ENCODE peak calls at places on chromosomes 16 and 17, in eight cellular contexts. Z is lower lobe of right lung; E is NCI-H1105 treated with DMSO at 0.1 percent for 48 hours; N is stimulated activated CD4-positive, alpha-beta T cell treated with anti-CD3 and anti-CD28 coated beads, Interleukin-1b, Interleukin-23, amount 100 ng/mL, for 24 hours; Y is activated T-helper 1 cell treated with Interleukin-2 at 50 U/mL for 16 hours; C is EL; K is foreskin fibroblast; P is iPS-NIHi11. T is an unnamed sample.

GRCh38 chr17:58205936-58206335 is 13.1 kb downstream of the MKS1 start:
- DNase-seq in P (no peak), C (no peak), N (no peak), Z (no peak), Y (no peak), K (no peak), E (no peak), T (no peak)

GRCh38 chr16:2498531-2499253 is 15.1 kb upstream of the ATP6V0C start:
- DNase-seq in Y (no peak), P (no peak), E (no peak), C (no peak), N (no peak), K (no peak), Z (peak; percentile 85), T (no peak)

GRCh38 chr17:6457688-6458190 is 13.5 kb downstream of the PIMREG start:
- DNase-seq in P (no peak), Y (no peak), Z (peak; percentile 34), E (no peak), N (no peak), K (no peak), C (no peak), T (no peak)

GRCh38 chr17:19534562-19535149 is 1.0 kb downstream of the SLC47A1 start:
- DNase-seq in Y (no peak), C (no peak), E (no peak), K (no peak), Z (no peak), N (no peak), P (no peak), T (no peak)

GRCh38 chr17:4945176-4945943 is 3.0 kb downstream of the PFN1 start:
- DNase-seq in K (peak; percentile 97), E (no peak), Y (peak; percentile 64), P (no peak), Z (peak; percentile 77), C (peak; percentile 97), N (peak; percentile 79), T (peak; percentile 63)

GRCh38 chr16:89786474-89787364 is 29.7 kb downstream of the FANCA start:
- DNase-seq in Z (no peak), P (no peak), E (no peak), K (no peak), N (no peak), Y (no peak), C (no peak), T (no peak)

GRCh38 chr16:69711115-69711740 is 15.1 kb downstream of the NQO1 start:
- DNase-seq in E (no peak), C (peak; percentile 68), Y (no peak), K (peak; percentile 59), P (peak; percentile 45), Z (no peak), N (no peak), T (no peak)

GRCh38 chr17:71379512-71379911 is 741.3 kb upstream of the SOX9 start:
- DNase-seq in E (no peak), Z (no peak), Y (no peak), N (no peak), K (no peak), C (no peak), P (no peak), T (no peak)

GRCh38 chr17:69819316-69820087 is 255.5 kb upstream of the KCNJ16 start:
- DNase-seq in C (peak; percentile 29), P (no peak), Y (no peak), N (no peak), Z (no peak), E (no peak), K (peak; percentile 31), T (no peak)

GRCh38 chr16:30775381-30776099 is 11.5 kb downstream of the ZNF629 start:
- DNase-seq in Y (peak; percentile 25), N (peak; percentile 56), C (peak; percentile 82), Z (peak; percentile 88), E (peak; percentile 70), P (peak; percentile 98), K (peak; percentile 94), T (peak; percentile 48)

GRCh38 chr16:8848231-8848938 is 20.4 kb downstream of the CARHSP1 start:
- DNase-seq in Z (no peak), C (no peak), P (no peak), N (no peak), K (no peak), E (no peak), Y (no peak), T (no peak)

GRCh38 chr17:49452173-49452572 is 37.5 kb upstream of the PHB1 start:
- DNase-seq in N (no peak), K (no peak), Z (no peak), C (no peak), P (no peak), E (no peak), Y (no peak), T (no peak)

T was measured in activated B cell treated with CpG ODN at 0.5 μM for 24 hours.